ENCODE peak calls at places on chromosomes 6 and 20, in nine cellular contexts. One of them, this sample, is unnamed.
A peak's percentile ranks its signal among the peaks of the same experiment; 100 is the strongest.

GRCh38 chr6:148590881-148591280 is 155.9 kb upstream of the UST start:
- DNase-seq in hepatocyte: no peak
- DNase-seq in astrocyte of the spinal cord: no peak
- DNase-seq in body of pancreas: no peak
- DNase-seq in adrenal gland: no peak
- DNase-seq in neural crest cell: no peak
- DNase-seq in mesothelial cell of epicardium: no peak
- DNase-seq in HepG2: no peak
- DNase-seq in activated CD8-positive, alpha-beta T cell treated with anti-CD3 and anti-CD28 coated beads for 36 hours: no peak
- DNase-seq in this sample: no peak

GRCh38 chr6:156824142-156824541 is 47.0 kb downstream of the ARID1B start:
- DNase-seq in activated CD8-positive, alpha-beta T cell treated with anti-CD3 and anti-CD28 coated beads for 36 hours: no peak
- DNase-seq in mesothelial cell of epicardium: no peak
- DNase-seq in HepG2: no peak
- DNase-seq in astrocyte of the spinal cord: no peak
- DNase-seq in adrenal gland: no peak
- DNase-seq in neural crest cell: no peak
- DNase-seq in hepatocyte: no peak
- DNase-seq in body of pancreas: no peak
- DNase-seq in this sample: no peak

GRCh38 chr20:47468290-47469050 is 33.2 kb upstream of the NCOA3 start:
- DNase-seq in hepatocyte: peak; percentile 29
- DNase-seq in astrocyte of the spinal cord: no peak
- DNase-seq in HepG2: no peak
- DNase-seq in mesothelial cell of epicardium: no peak
- DNase-seq in activated CD8-positive, alpha-beta T cell treated with anti-CD3 and anti-CD28 coated beads for 36 hours: no peak
- DNase-seq in neural crest cell: no peak
- DNase-seq in adrenal gland: no peak
- DNase-seq in body of pancreas: peak; percentile 19
- DNase-seq in this sample: no peak

GRCh38 chr6:106981901-106982300 is 7.4 kb upstream of the CD24 start:
- DNase-seq in astrocyte of the spinal cord: no peak
- DNase-seq in activated CD8-positive, alpha-beta T cell treated with anti-CD3 and anti-CD28 coated beads for 36 hours: no peak
- DNase-seq in mesothelial cell of epicardium: no peak
- DNase-seq in body of pancreas: no peak
- DNase-seq in neural crest cell: no peak
- DNase-seq in hepatocyte: no peak
- DNase-seq in adrenal gland: no peak
- DNase-seq in HepG2: no peak
- DNase-seq in this sample: no peak

GRCh38 chr6:149766156-149766768 is 16.7 kb downstream of the PCMT1 start:
- DNase-seq in body of pancreas: no peak
- DNase-seq in astrocyte of the spinal cord: peak; percentile 92
- DNase-seq in HepG2: no peak
- DNase-seq in adrenal gland: no peak
- DNase-seq in hepatocyte: no peak
- DNase-seq in activated CD8-positive, alpha-beta T cell treated with anti-CD3 and anti-CD28 coated beads for 36 hours: no peak
- DNase-seq in neural crest cell: no peak
- DNase-seq in mesothelial cell of epicardium: no peak
- DNase-seq in this sample: no peak

GRCh38 chr20:44336086-44336485 is 757 bp upstream of the R3HDML start:
- DNase-seq in mesothelial cell of epicardium: no peak
- DNase-seq in adrenal gland: no peak
- DNase-seq in body of pancreas: no peak
- DNase-seq in HepG2: peak; percentile 39
- DNase-seq in activated CD8-positive, alpha-beta T cell treated with anti-CD3 and anti-CD28 coated beads for 36 hours: no peak
- DNase-seq in hepatocyte: no peak
- DNase-seq in astrocyte of the spinal cord: no peak
- DNase-seq in neural crest cell: no peak
- DNase-seq in this sample: no peak

GRCh38 chr20:62901891-62902290 is 24.4 kb downstream of the DIDO1 start:
- DNase-seq in neural crest cell: no peak
- DNase-seq in astrocyte of the spinal cord: no peak
- DNase-seq in hepatocyte: no peak
- DNase-seq in body of pancreas: no peak
- DNase-seq in mesothelial cell of epicardium: no peak
- DNase-seq in adrenal gland: no peak
- DNase-seq in activated CD8-positive, alpha-beta T cell treated with anti-CD3 and anti-CD28 coated beads for 36 hours: no peak
- DNase-seq in HepG2: no peak
- DNase-seq in this sample: no peak

GRCh38 chr6:75934643-75935472 is 137.6 kb downstream of the IMPG1 start:
- DNase-seq in astrocyte of the spinal cord: peak; percentile 83
- DNase-seq in adrenal gland: peak; percentile 73
- DNase-seq in activated CD8-positive, alpha-beta T cell treated with anti-CD3 and anti-CD28 coated beads for 36 hours: peak; percentile 33
- DNase-seq in HepG2: peak; percentile 70
- DNase-seq in hepatocyte: peak; percentile 84
- DNase-seq in neural crest cell: peak; percentile 45
- DNase-seq in body of pancreas: peak; percentile 54
- DNase-seq in mesothelial cell of epicardium: no peak
- DNase-seq in this sample: peak; percentile 23

GRCh38 chr20:6767166-6767535 is 335 bp upstream of the BMP2 start:
- DNase-seq in adrenal gland: no peak
- DNase-seq in hepatocyte: no peak
- DNase-seq in HepG2: no peak
- DNase-seq in body of pancreas: no peak
- DNase-seq in activated CD8-positive, alpha-beta T cell treated with anti-CD3 and anti-CD28 coated beads for 36 hours: no peak
- DNase-seq in neural crest cell: no peak
- DNase-seq in mesothelial cell of epicardium: no peak
- DNase-seq in astrocyte of the spinal cord: no peak
- DNase-seq in this sample: no peak

GRCh38 chr6:144811140-144811539 is 526.0 kb downstream of the UTRN start:
- DNase-seq in neural crest cell: no peak
- DNase-seq in adrenal gland: no peak
- DNase-seq in activated CD8-positive, alpha-beta T cell treated with anti-CD3 and anti-CD28 coated beads for 36 hours: no peak
- DNase-seq in astrocyte of the spinal cord: no peak
- DNase-seq in mesothelial cell of epicardium: no peak
- DNase-seq in hepatocyte: no peak
- DNase-seq in body of pancreas: no peak
- DNase-seq in HepG2: no peak
- DNase-seq in this sample: no peak

GRCh38 chr6:30821862-30822784 is 62.2 kb upstream of the DDR1 start:
- DNase-seq in neural crest cell: no peak
- DNase-seq in hepatocyte: peak; percentile 41
- DNase-seq in astrocyte of the spinal cord: no peak
- DNase-seq in adrenal gland: no peak
- DNase-seq in body of pancreas: no peak
- DNase-seq in HepG2: peak; percentile 70
- DNase-seq in mesothelial cell of epicardium: no peak
- DNase-seq in activated CD8-positive, alpha-beta T cell treated with anti-CD3 and anti-CD28 coated beads for 36 hours: no peak
- DNase-seq in this sample: no peak

GRCh38 chr20:50585678-50586077 is 75.5 kb downstream of the PTPN1 start:
- DNase-seq in body of pancreas: no peak
- DNase-seq in hepatocyte: no peak
- DNase-seq in HepG2: no peak
- DNase-seq in neural crest cell: no peak
- DNase-seq in mesothelial cell of epicardium: no peak
- DNase-seq in adrenal gland: no peak
- DNase-seq in activated CD8-positive, alpha-beta T cell treated with anti-CD3 and anti-CD28 coated beads for 36 hours: no peak
- DNase-seq in astrocyte of the spinal cord: no peak
- DNase-seq in this sample: no peak

GRCh38 chr6:11033825-11034224 is 10.3 kb downstream of the ELOVL2 start:
- DNase-seq in body of pancreas: no peak
- DNase-seq in HepG2: no peak
- DNase-seq in hepatocyte: no peak
- DNase-seq in neural crest cell: no peak
- DNase-seq in adrenal gland: no peak
- DNase-seq in astrocyte of the spinal cord: peak; percentile 51
- DNase-seq in mesothelial cell of epicardium: no peak
- DNase-seq in activated CD8-positive, alpha-beta T cell treated with anti-CD3 and anti-CD28 coated beads for 36 hours: no peak
- DNase-seq in this sample: no peak

GRCh38 chr6:112563368-112563767 is 216.2 kb downstream of the RFPL4B start:
- DNase-seq in hepatocyte: peak; percentile 20
- DNase-seq in mesothelial cell of epicardium: no peak
- DNase-seq in adrenal gland: no peak
- DNase-seq in activated CD8-positive, alpha-beta T cell treated with anti-CD3 and anti-CD28 coated beads for 36 hours: no peak
- DNase-seq in neural crest cell: no peak
- DNase-seq in astrocyte of the spinal cord: peak; percentile 78
- DNase-seq in body of pancreas: no peak
- DNase-seq in HepG2: peak; percentile 47
- DNase-seq in this sample: no peak
- TF ChIP-seq CTCF in hepatocyte: no peak
- TF ChIP-seq CTCF in mesothelial cell of epicardium: no peak
- TF ChIP-seq CTCF in adrenal gland: no peak
- TF ChIP-seq CTCF in activated CD8-positive, alpha-beta T cell treated with anti-CD3 and anti-CD28 coated beads for 36 hours: no peak
- TF ChIP-seq CTCF in neural crest cell: no peak
- TF ChIP-seq CTCF in astrocyte of the spinal cord: no peak
- TF ChIP-seq CTCF in body of pancreas: no peak
- TF ChIP-seq CTCF in HepG2: no peak
- TF ChIP-seq CTCF in this sample: no peak

DNA sequence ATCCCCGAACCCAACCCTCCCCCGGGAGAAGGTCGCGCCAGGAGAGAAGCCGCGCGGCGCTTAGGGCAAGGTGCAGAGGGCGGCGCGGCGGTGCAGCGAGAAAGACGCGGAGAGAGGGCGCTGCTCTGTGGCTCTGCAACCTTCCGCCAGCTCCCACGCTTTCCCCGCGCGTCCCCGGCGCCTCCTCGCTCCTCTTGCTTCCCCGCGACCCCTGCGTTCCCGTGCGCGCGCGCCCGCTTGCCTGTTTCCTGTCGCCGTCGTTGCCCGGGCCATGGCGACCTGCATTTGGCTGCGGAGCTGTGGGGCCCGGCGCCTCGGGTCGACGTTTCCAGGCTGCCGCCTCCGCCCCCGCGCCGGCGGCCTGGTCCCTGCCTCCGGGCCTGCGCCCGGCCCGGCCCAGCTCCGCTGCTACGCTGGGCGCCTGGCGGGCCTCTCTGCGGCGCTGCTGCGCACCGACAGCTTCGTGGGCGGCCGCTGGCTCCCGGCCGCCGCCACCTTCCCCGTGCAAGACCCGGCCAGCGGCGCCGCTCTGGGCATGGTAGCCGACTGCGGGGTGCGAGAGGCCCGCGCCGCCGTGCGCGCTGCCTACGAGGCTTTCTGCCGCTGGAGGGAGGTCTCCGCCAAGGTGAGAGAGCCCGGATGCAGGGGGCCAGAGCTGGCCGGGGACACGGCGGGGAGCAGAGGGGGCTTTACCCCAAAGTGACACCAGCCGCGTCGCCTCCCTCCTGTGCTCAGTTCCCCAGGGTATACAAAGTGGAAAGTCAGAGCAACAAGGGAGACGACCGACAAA is at the start of gene ALDH5A1:
- DNase-seq in activated CD8-positive, alpha-beta T cell treated with anti-CD3 and anti-CD28 coated beads for 36 hours: peak; percentile 92
- DNase-seq in mesothelial cell of epicardium: peak; percentile 49
- DNase-seq in astrocyte of the spinal cord: peak; percentile 39
- DNase-seq in hepatocyte: peak; percentile 86
- DNase-seq in neural crest cell: peak; percentile 70
- DNase-seq in body of pancreas: peak; percentile 63
- DNase-seq in adrenal gland: peak; percentile 75
- DNase-seq in HepG2: peak; percentile 62
- DNase-seq in this sample: peak; percentile 58
- TF ChIP-seq CTCF in activated CD8-positive, alpha-beta T cell treated with anti-CD3 and anti-CD28 coated beads for 36 hours: peak; percentile 44
- TF ChIP-seq CTCF in mesothelial cell of epicardium: no peak
- TF ChIP-seq CTCF in astrocyte of the spinal cord: peak; percentile 31
- TF ChIP-seq CTCF in hepatocyte: peak; percentile 37
- TF ChIP-seq CTCF in neural crest cell: peak; percentile 12
- TF ChIP-seq CTCF in body of pancreas: peak; percentile 15
- TF ChIP-seq CTCF in adrenal gland: no peak
- TF ChIP-seq CTCF in HepG2: peak; percentile 83
- TF ChIP-seq CTCF in this sample: peak; percentile 32

GRCh38 chr20:48828734-48829460 is 1.1 kb upstream of the PREX1 start:
- DNase-seq in adrenal gland: no peak
- DNase-seq in body of pancreas: no peak
- DNase-seq in activated CD8-positive, alpha-beta T cell treated with anti-CD3 and anti-CD28 coated beads for 36 hours: no peak
- DNase-seq in neural crest cell: no peak
- DNase-seq in mesothelial cell of epicardium: no peak
- DNase-seq in astrocyte of the spinal cord: no peak
- DNase-seq in hepatocyte: no peak
- DNase-seq in HepG2: no peak
- DNase-seq in this sample: no peak

GRCh38 chr20:48829940-48830339 is 2.1 kb upstream of the PREX1 start:
- DNase-seq in body of pancreas: no peak
- DNase-seq in adrenal gland: no peak
- DNase-seq in mesothelial cell of epicardium: no peak
- DNase-seq in astrocyte of the spinal cord: no peak
- DNase-seq in activated CD8-positive, alpha-beta T cell treated with anti-CD3 and anti-CD28 coated beads for 36 hours: no peak
- DNase-seq in HepG2: no peak
- DNase-seq in hepatocyte: no peak
- DNase-seq in neural crest cell: no peak
- DNase-seq in this sample: no peak

GRCh38 chr20:48826064-48826463 is 1.7 kb downstream of the PREX1 start:
- DNase-seq in HepG2: no peak
- DNase-seq in body of pancreas: no peak
- DNase-seq in mesothelial cell of epicardium: no peak
- DNase-seq in hepatocyte: no peak
- DNase-seq in activated CD8-positive, alpha-beta T cell treated with anti-CD3 and anti-CD28 coated beads for 36 hours: no peak
- DNase-seq in adrenal gland: no peak
- DNase-seq in astrocyte of the spinal cord: no peak
- DNase-seq in neural crest cell: no peak
- DNase-seq in this sample: no peak

GRCh38 chr20:48826883-48827771 is 672 bp downstream of the PREX1 start:
- DNase-seq in astrocyte of the spinal cord: peak; percentile 38
- DNase-seq in activated CD8-positive, alpha-beta T cell treated with anti-CD3 and anti-CD28 coated beads for 36 hours: peak; percentile 51
- DNase-seq in neural crest cell: peak; percentile 45
- DNase-seq in mesothelial cell of epicardium: peak; percentile 27
- DNase-seq in HepG2: no peak
- DNase-seq in hepatocyte: no peak
- DNase-seq in adrenal gland: no peak
- DNase-seq in body of pancreas: no peak
- DNase-seq in this sample: no peak

DNA sequence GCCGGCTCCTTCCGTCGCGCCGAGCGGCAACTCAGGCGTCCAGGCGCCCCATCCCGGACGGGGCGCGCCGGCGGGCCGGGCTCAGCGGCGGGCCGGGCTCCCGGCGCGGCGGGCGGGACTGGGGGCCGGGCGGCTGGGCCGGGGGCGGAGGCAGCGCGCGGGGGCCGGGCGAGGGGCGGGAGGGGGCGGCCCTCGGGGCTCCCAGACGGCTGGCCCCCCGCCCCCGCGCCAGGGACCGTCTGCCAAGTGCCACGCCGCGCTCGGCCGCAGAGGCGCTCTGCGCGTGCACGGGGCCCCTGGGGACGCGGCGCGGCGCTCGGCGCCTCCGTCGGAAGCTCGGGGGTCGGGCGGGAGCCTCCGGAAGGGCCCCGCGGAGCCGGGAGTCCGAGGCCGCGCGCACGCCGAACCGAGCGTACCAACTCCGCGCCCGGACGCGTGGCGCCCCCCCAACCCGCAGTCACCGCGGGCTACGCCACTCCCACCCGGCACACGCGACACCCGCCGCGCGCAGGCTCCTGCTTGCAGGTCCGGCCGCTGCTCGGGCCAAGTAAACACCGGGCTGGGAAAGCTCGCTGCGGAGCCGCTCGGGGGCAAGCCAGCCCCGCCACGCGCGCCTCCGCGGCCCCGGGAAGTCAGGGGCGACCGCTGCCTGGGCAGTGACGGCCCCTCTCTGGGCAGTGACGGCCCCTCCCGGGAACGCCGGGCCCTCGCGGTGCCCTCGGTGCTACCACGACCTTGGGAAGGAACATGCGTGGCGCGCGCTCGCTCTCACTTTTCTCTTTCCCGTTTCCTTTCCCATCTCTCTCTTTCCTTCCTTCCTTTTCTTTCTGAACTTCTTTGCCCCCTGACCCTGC is at the start of gene PREX1:
- DNase-seq in hepatocyte: peak; percentile 80
- DNase-seq in activated CD8-positive, alpha-beta T cell treated with anti-CD3 and anti-CD28 coated beads for 36 hours: peak; percentile 82
- DNase-seq in adrenal gland: peak; percentile 79
- DNase-seq in neural crest cell: peak; percentile 74
- DNase-seq in astrocyte of the spinal cord: peak; percentile 84
- DNase-seq in body of pancreas: peak; percentile 41
- DNase-seq in mesothelial cell of epicardium: peak; percentile 66
- DNase-seq in HepG2: no peak
- DNase-seq in this sample: peak; percentile 60
- TF ChIP-seq CTCF in hepatocyte: no peak
- TF ChIP-seq CTCF in activated CD8-positive, alpha-beta T cell treated with anti-CD3 and anti-CD28 coated beads for 36 hours: no peak
- TF ChIP-seq CTCF in adrenal gland: peak; percentile 39
- TF ChIP-seq CTCF in neural crest cell: no peak
- TF ChIP-seq CTCF in astrocyte of the spinal cord: no peak
- TF ChIP-seq CTCF in body of pancreas: no peak
- TF ChIP-seq CTCF in mesothelial cell of epicardium: no peak
- TF ChIP-seq CTCF in HepG2: no peak
- TF ChIP-seq CTCF in this sample: no peak

GRCh38 chr6:138546733-138547185 is 47.5 kb upstream of the NHSL1 start:
- DNase-seq in adrenal gland: peak; percentile 61
- DNase-seq in HepG2: peak; percentile 67
- DNase-seq in mesothelial cell of epicardium: no peak
- DNase-seq in neural crest cell: no peak
- DNase-seq in astrocyte of the spinal cord: peak; percentile 88
- DNase-seq in activated CD8-positive, alpha-beta T cell treated with anti-CD3 and anti-CD28 coated beads for 36 hours: peak; percentile 49
- DNase-seq in body of pancreas: no peak
- DNase-seq in hepatocyte: peak; percentile 6
- DNase-seq in this sample: no peak
- TF ChIP-seq CTCF in adrenal gland: no peak
- TF ChIP-seq CTCF in HepG2: no peak
- TF ChIP-seq CTCF in mesothelial cell of epicardium: no peak
- TF ChIP-seq CTCF in neural crest cell: no peak
- TF ChIP-seq CTCF in astrocyte of the spinal cord: no peak
- TF ChIP-seq CTCF in activated CD8-positive, alpha-beta T cell treated with anti-CD3 and anti-CD28 coated beads for 36 hours: no peak
- TF ChIP-seq CTCF in body of pancreas: no peak
- TF ChIP-seq CTCF in hepatocyte: no peak
- TF ChIP-seq CTCF in this sample: no peak